ENCODE peak calls at places on chromosome 11, in eight cellular contexts. One of them, this sample, is unnamed.

GRCh38 chr11:10670099-10670498 is 23.5 kb downstream of the IRAG1 start:
- DNase-seq in kidney epithelial cell: no peak
- DNase-seq in lower lobe of right lung: no peak
- DNase-seq in foreskin fibroblast: no peak
- DNase-seq in brain microvascular endothelial cell: no peak
- DNase-seq in fibroblast of pulmonary artery: no peak
- DNase-seq in ascending aorta: no peak
- DNase-seq in sigmoid colon: no peak
- DNase-seq in this sample: no peak

GRCh38 chr11:27471588-27472397 is 797 bp downstream of the LGR4 start:
- DNase-seq in kidney epithelial cell: no peak
- DNase-seq in lower lobe of right lung: peak; percentile 59
- DNase-seq in foreskin fibroblast: no peak
- DNase-seq in brain microvascular endothelial cell: no peak
- DNase-seq in fibroblast of pulmonary artery: peak; percentile 19
- DNase-seq in ascending aorta: peak; percentile 68
- DNase-seq in sigmoid colon: peak; percentile 71
- DNase-seq in this sample: no peak

GRCh38 chr11:66050581-66051231 is 1.5 kb upstream of the SF3B2 start:
- DNase-seq in kidney epithelial cell: no peak
- DNase-seq in lower lobe of right lung: no peak
- DNase-seq in foreskin fibroblast: no peak
- DNase-seq in brain microvascular endothelial cell: no peak
- DNase-seq in fibroblast of pulmonary artery: no peak
- DNase-seq in ascending aorta: no peak
- DNase-seq in sigmoid colon: no peak
- DNase-seq in this sample: no peak

GRCh38 chr11:67282155-67282875 is 6.8 kb upstream of the ANKRD13D start:
- DNase-seq in kidney epithelial cell: no peak
- DNase-seq in lower lobe of right lung: peak; percentile 30
- DNase-seq in foreskin fibroblast: no peak
- DNase-seq in brain microvascular endothelial cell: no peak
- DNase-seq in fibroblast of pulmonary artery: no peak
- DNase-seq in ascending aorta: no peak
- DNase-seq in sigmoid colon: peak; percentile 65
- DNase-seq in this sample: no peak

GRCh38 chr11:93072236-93072635 is 102.8 kb downstream of the MTNR1B start:
- DNase-seq in kidney epithelial cell: no peak
- DNase-seq in lower lobe of right lung: no peak
- DNase-seq in foreskin fibroblast: no peak
- DNase-seq in brain microvascular endothelial cell: no peak
- DNase-seq in fibroblast of pulmonary artery: no peak
- DNase-seq in ascending aorta: no peak
- DNase-seq in sigmoid colon: no peak
- DNase-seq in this sample: no peak

GRCh38 chr11:118537409-118537980 is 6.5 kb downstream of the TMEM25 start:
- DNase-seq in kidney epithelial cell: no peak
- DNase-seq in lower lobe of right lung: no peak
- DNase-seq in foreskin fibroblast: no peak
- DNase-seq in brain microvascular endothelial cell: peak; percentile 14
- DNase-seq in fibroblast of pulmonary artery: no peak
- DNase-seq in ascending aorta: no peak
- DNase-seq in sigmoid colon: no peak
- DNase-seq in this sample: no peak

GRCh38 chr11:68031136-68031459 is 617 bp downstream of the NDUFS8 start:
- DNase-seq in kidney epithelial cell: no peak
- DNase-seq in lower lobe of right lung: peak; percentile 65
- DNase-seq in foreskin fibroblast: no peak
- DNase-seq in brain microvascular endothelial cell: no peak
- DNase-seq in fibroblast of pulmonary artery: peak; percentile 35
- DNase-seq in ascending aorta: no peak
- DNase-seq in sigmoid colon: no peak
- DNase-seq in this sample: no peak

GRCh38 chr11:59097113-59097708 is 9.8 kb upstream of the FAM111B start:
- DNase-seq in kidney epithelial cell: no peak
- DNase-seq in lower lobe of right lung: peak; percentile 57
- DNase-seq in foreskin fibroblast: peak; percentile 40
- DNase-seq in brain microvascular endothelial cell: peak; percentile 69
- DNase-seq in fibroblast of pulmonary artery: peak; percentile 72
- DNase-seq in ascending aorta: peak; percentile 74
- DNase-seq in sigmoid colon: peak; percentile 72
- DNase-seq in this sample: peak; percentile 35

GRCh38 chr11:72812968-72813739 is 1.1 kb upstream of the ATG16L2 start:
- DNase-seq in kidney epithelial cell: no peak
- DNase-seq in lower lobe of right lung: peak; percentile 76
- DNase-seq in foreskin fibroblast: peak; percentile 52
- DNase-seq in brain microvascular endothelial cell: peak; percentile 56
- DNase-seq in fibroblast of pulmonary artery: peak; percentile 61
- DNase-seq in ascending aorta: peak; percentile 93
- DNase-seq in sigmoid colon: peak; percentile 78
- DNase-seq in this sample: no peak

GRCh38 chr11:114180301-114181055 is 115.7 kb upstream of the NNMT start:
- DNase-seq in kidney epithelial cell: no peak
- DNase-seq in lower lobe of right lung: peak; percentile 75
- DNase-seq in foreskin fibroblast: no peak
- DNase-seq in brain microvascular endothelial cell: no peak
- DNase-seq in fibroblast of pulmonary artery: peak; percentile 45
- DNase-seq in ascending aorta: no peak
- DNase-seq in sigmoid colon: no peak
- DNase-seq in this sample: no peak

GRCh38 chr11:61680622-61681191 is 516 bp downstream of the DAGLA start:
- DNase-seq in kidney epithelial cell: no peak
- DNase-seq in lower lobe of right lung: no peak
- DNase-seq in foreskin fibroblast: no peak
- DNase-seq in brain microvascular endothelial cell: no peak
- DNase-seq in fibroblast of pulmonary artery: no peak
- DNase-seq in ascending aorta: no peak
- DNase-seq in sigmoid colon: no peak
- DNase-seq in this sample: no peak

GRCh38 chr11:61683116-61683515 is 2.9 kb downstream of the DAGLA start:
- DNase-seq in kidney epithelial cell: no peak
- DNase-seq in lower lobe of right lung: no peak
- DNase-seq in foreskin fibroblast: no peak
- DNase-seq in brain microvascular endothelial cell: no peak
- DNase-seq in fibroblast of pulmonary artery: no peak
- DNase-seq in ascending aorta: no peak
- DNase-seq in sigmoid colon: no peak
- DNase-seq in this sample: no peak

GRCh38 chr11:61683961-61684869 is 4.0 kb downstream of the DAGLA start:
- DNase-seq in kidney epithelial cell: no peak
- DNase-seq in lower lobe of right lung: no peak
- DNase-seq in foreskin fibroblast: no peak
- DNase-seq in brain microvascular endothelial cell: no peak
- DNase-seq in fibroblast of pulmonary artery: no peak
- DNase-seq in ascending aorta: no peak
- DNase-seq in sigmoid colon: no peak
- DNase-seq in this sample: peak; percentile 66

GRCh38 chr11:61679893-61680621 is at the start of gene DAGLA:
- DNase-seq in kidney epithelial cell: no peak
- DNase-seq in lower lobe of right lung: peak; percentile 82
- DNase-seq in foreskin fibroblast: peak; percentile 27
- DNase-seq in brain microvascular endothelial cell: no peak
- DNase-seq in fibroblast of pulmonary artery: peak; percentile 57
- DNase-seq in ascending aorta: peak; percentile 76
- DNase-seq in sigmoid colon: peak; percentile 85
- DNase-seq in this sample: no peak

DNA sequence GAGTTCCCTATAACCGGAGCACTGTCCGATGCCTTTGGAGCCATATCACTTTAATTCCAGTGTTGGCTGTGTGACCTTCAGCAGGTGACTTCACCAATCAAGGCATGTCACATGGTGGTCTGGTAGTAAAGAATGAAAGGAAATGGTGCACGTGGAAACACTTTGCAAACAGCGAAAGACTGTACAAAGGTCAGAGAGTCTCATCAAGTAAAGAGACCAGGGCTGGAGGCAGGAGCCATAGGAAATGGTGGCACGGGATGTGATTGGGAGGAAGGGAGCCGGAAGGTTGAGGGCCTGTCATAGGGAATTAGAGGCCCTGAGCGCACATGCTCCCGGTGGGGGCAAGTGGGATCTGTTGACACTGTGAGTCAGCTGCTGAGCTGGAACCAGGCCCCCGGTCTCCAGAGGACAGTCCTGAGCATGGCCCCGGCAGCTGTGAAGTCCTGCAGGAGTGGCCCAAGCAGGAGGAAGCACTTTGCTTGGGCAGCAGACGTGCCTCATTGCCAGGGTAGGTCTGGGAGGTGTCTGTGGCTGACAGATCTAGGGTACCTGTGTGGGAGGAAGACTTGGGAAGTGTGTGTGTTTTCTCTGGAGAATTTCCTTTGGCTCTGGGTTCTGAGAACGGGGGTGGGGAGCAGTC is 2.0 kb downstream of the DAGLA start:
- DNase-seq in kidney epithelial cell: no peak
- DNase-seq in lower lobe of right lung: no peak
- DNase-seq in foreskin fibroblast: peak; percentile 40
- DNase-seq in brain microvascular endothelial cell: peak; percentile 47
- DNase-seq in fibroblast of pulmonary artery: no peak
- DNase-seq in ascending aorta: no peak
- DNase-seq in sigmoid colon: peak; percentile 81
- DNase-seq in this sample: no peak
- H3K4me3 ChIP-seq in kidney epithelial cell: no peak overlapping the region
- H3K4me3 ChIP-seq in lower lobe of right lung: no peak overlapping the region
- H3K4me3 ChIP-seq in foreskin fibroblast: no peak overlapping the region
- H3K4me3 ChIP-seq in brain microvascular endothelial cell: no peak overlapping the region
- H3K4me3 ChIP-seq in fibroblast of pulmonary artery: no peak overlapping the region
- H3K4me3 ChIP-seq in ascending aorta: no peak overlapping the region
- H3K4me3 ChIP-seq in sigmoid colon: no peak overlapping the region
- H3K4me3 ChIP-seq in this sample: no peak overlapping the region

DNA sequence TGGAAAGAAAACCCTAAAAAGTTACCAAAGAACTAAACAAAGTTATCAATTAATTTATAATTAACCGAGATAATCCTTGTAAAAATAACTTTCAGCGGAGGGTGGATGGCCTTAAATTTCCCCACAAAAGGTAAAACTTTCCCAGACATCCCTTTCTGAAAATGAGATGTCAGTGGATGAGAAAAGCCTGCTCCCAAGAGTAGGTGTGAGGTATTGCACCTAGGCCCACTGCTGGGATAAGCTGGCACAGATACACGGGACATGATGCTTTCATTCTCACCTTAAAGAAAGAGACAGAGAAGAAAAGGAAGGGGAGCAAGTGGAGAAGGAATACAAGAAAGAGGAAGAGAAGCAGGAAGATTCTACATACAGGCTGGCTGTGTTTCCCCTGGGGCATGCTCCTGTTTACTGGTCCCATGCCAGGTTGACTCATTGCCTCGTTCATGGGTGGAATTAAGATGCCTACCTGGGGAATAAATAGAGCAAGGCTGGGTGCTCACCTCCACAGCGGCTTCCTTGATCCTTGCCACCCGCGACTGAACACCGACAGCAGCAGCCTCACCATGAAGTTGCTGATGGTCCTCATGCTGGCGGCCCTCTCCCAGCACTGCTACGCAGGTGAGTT is at the start of gene SCGB2A2:
- DNase-seq in kidney epithelial cell: no peak
- DNase-seq in lower lobe of right lung: no peak
- DNase-seq in foreskin fibroblast: no peak
- DNase-seq in brain microvascular endothelial cell: no peak
- DNase-seq in fibroblast of pulmonary artery: no peak
- DNase-seq in ascending aorta: no peak
- DNase-seq in sigmoid colon: no peak
- DNase-seq in this sample: no peak
- TF ChIP-seq CTCF in kidney epithelial cell: peak; percentile 19
- TF ChIP-seq CTCF in lower lobe of right lung: no peak
- TF ChIP-seq CTCF in foreskin fibroblast: no peak
- TF ChIP-seq CTCF in brain microvascular endothelial cell: peak; percentile 31
- TF ChIP-seq CTCF in fibroblast of pulmonary artery: peak; percentile 16
- TF ChIP-seq CTCF in ascending aorta: no peak
- TF ChIP-seq CTCF in sigmoid colon: no peak
- TF ChIP-seq CTCF in this sample: peak; percentile 3

DNA sequence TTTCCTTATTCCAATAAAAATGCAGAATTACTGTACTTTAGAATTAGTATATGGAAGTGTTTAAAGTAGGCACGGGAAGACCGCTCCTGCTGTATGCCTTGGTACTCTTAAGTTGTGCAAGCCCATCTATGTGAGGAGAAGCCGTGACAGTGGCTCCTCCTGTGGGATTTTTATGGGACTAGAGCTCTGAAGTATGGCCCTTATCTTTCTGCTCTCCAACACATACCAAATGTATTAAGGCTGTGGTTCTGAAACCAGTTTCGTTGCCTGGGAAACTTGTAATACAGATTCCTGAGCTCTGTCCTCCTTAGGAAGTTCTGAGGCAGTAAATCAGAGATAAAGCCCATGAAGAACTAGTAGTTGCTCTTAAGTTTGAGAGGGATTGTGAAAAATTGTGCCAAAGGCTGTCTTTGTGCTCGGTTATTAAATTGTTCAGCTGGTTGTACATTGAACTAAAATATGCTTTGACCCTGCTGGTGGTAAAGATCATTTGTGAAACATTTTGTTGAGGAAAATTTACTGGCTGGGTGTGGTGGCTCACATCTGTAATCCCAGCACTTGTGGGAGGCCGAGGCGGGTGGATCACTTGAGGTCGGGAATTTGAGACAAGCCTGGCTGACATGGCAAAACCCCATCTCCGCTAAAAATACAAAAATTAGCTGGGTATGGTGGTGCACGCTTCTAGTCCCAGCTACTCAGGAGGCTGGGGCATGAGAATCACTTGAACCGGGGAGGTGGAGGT is 29.3 kb downstream of the RTN3 start:
- DNase-seq in kidney epithelial cell: no peak
- DNase-seq in lower lobe of right lung: no peak
- DNase-seq in foreskin fibroblast: peak; percentile 73
- DNase-seq in brain microvascular endothelial cell: peak; percentile 89
- DNase-seq in fibroblast of pulmonary artery: peak; percentile 92
- DNase-seq in ascending aorta: no peak
- DNase-seq in sigmoid colon: no peak
- DNase-seq in this sample: no peak
- H3K4me3 ChIP-seq in kidney epithelial cell: no peak overlapping the region
- H3K4me3 ChIP-seq in lower lobe of right lung: no peak overlapping the region
- H3K4me3 ChIP-seq in foreskin fibroblast: no peak overlapping the region
- H3K4me3 ChIP-seq in brain microvascular endothelial cell: no peak overlapping the region
- H3K4me3 ChIP-seq in fibroblast of pulmonary artery: no peak overlapping the region
- H3K4me3 ChIP-seq in ascending aorta: no peak overlapping the region
- H3K4me3 ChIP-seq in sigmoid colon: no peak overlapping the region
- H3K4me3 ChIP-seq in this sample: no peak overlapping the region

GRCh38 chr11:75597636-75598035 is 35.6 kb downstream of the SERPINH1 start:
- DNase-seq in kidney epithelial cell: no peak
- DNase-seq in lower lobe of right lung: no peak
- DNase-seq in foreskin fibroblast: no peak
- DNase-seq in brain microvascular endothelial cell: peak; percentile 29
- DNase-seq in fibroblast of pulmonary artery: peak; percentile 44
- DNase-seq in ascending aorta: no peak
- DNase-seq in sigmoid colon: no peak
- DNase-seq in this sample: no peak
- TF ChIP-seq CTCF in kidney epithelial cell: peak; percentile 57
- TF ChIP-seq CTCF in lower lobe of right lung: peak; percentile 25
- TF ChIP-seq CTCF in foreskin fibroblast: peak; percentile 50
- TF ChIP-seq CTCF in brain microvascular endothelial cell: peak; percentile 89
- TF ChIP-seq CTCF in fibroblast of pulmonary artery: peak; percentile 71
- TF ChIP-seq CTCF in ascending aorta: no peak
- TF ChIP-seq CTCF in sigmoid colon: no peak
- TF ChIP-seq CTCF in this sample: peak; percentile 74

DNA sequence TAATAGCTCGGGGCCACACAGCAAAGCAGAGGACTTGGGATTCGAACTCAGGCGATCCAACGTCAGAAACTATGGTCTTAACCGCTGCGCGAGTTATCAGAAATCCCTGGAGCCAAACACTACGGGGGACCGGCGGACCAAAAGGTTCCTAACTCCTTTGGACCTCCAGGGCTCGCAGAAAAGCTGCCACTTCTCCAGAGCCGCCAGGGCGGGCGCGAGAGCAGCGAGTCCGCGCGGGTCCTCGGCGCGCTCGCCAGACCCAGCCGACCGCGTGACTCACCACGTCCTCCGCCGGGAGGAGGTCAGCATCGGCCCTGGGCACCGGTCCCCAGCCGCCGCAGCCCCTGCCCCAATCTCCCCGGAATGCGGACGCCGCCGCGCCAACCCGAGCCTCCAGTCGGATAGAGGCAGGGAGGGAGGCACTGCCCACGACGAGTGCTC is 6.0 kb upstream of the ALX4 start:
- DNase-seq in kidney epithelial cell: no peak
- DNase-seq in lower lobe of right lung: no peak
- DNase-seq in foreskin fibroblast: peak; percentile 22
- DNase-seq in brain microvascular endothelial cell: peak; percentile 10
- DNase-seq in fibroblast of pulmonary artery: no peak
- DNase-seq in ascending aorta: no peak
- DNase-seq in sigmoid colon: no peak
- DNase-seq in this sample: no peak
- H3K4me3 ChIP-seq in kidney epithelial cell: no peak overlapping the region
- H3K4me3 ChIP-seq in lower lobe of right lung: peak overlapping the region; percentile 30
- H3K4me3 ChIP-seq in foreskin fibroblast: no peak overlapping the region
- H3K4me3 ChIP-seq in brain microvascular endothelial cell: peak overlapping the region; percentile 30
- H3K4me3 ChIP-seq in fibroblast of pulmonary artery: no peak overlapping the region
- H3K4me3 ChIP-seq in ascending aorta: peak overlapping the region; percentile 34
- H3K4me3 ChIP-seq in sigmoid colon: no peak overlapping the region
- H3K4me3 ChIP-seq in this sample: peak overlapping the region; percentile 22

This sample was measured in astrocyte of the cerebellum.